ENCODE peak calls at places on chromosomes 2 and 18, in eight cellular contexts. M, W, S, T, F, P, Q and U are unnamed samples.

GRCh38 chr2:64524604-64525322 is 635 bp downstream of the AFTPH start:
- DNase-seq in M (peak), W (no peak), S (peak), T (peak), F (no peak), P (peak), Q (no peak), U (no peak)

GRCh38 chr2:43201497-43201896 is 24.9 kb downstream of the ZFP36L2 start:
- DNase-seq in M (no peak), W (no peak), S (no peak), T (no peak), F (no peak), P (no peak), Q (no peak), U (no peak)

GRCh38 chr2:24176326-24176725 is 1.5 kb downstream of the FAM228A start:
- DNase-seq in M (no peak), W (no peak), S (no peak), T (no peak), F (no peak), P (no peak), Q (no peak), U (no peak)

GRCh38 chr18:26764177-26764576 is 101.3 kb downstream of the AQP4 start:
- DNase-seq in M (no peak), W (no peak), S (no peak), T (no peak), F (no peak), P (no peak), Q (no peak), U (no peak)

GRCh38 chr18:36652503-36652902 is 176.3 kb downstream of the TPGS2 start:
- DNase-seq in M (no peak), W (no peak), S (no peak), T (no peak), F (no peak), P (no peak), Q (no peak), U (no peak)

GRCh38 chr2:16948073-16948472 is 282.4 kb upstream of the CYRIA start:
- DNase-seq in M (no peak), W (no peak), S (no peak), T (no peak), F (peak), P (no peak), Q (no peak), U (no peak)

GRCh38 chr2:224901121-224901676 is 141.1 kb downstream of the DOCK10 start:
- DNase-seq in M (no peak), W (no peak), S (no peak), T (no peak), F (peak), P (peak), Q (no peak), U (no peak)

GRCh38 chr18:65567372-65567771 is 183.4 kb upstream of the CDH7 start:
- DNase-seq in M (no peak), W (peak), S (peak), T (no peak), F (peak), P (peak), Q (no peak), U (no peak)

GRCh38 chr2:58032016-58032750 is 14.4 kb upstream of the VRK2 start:
- DNase-seq in M (peak), W (no peak), S (no peak), T (no peak), F (no peak), P (no peak), Q (peak), U (no peak)

GRCh38 chr2:233952335-233952734 is 35.2 kb downstream of the TRPM8 start:
- DNase-seq in M (no peak), W (no peak), S (no peak), T (no peak), F (no peak), P (no peak), Q (no peak), U (no peak)

GRCh38 chr2:236728916-236729670 is 159.5 kb downstream of the ACKR3 start:
- DNase-seq in M (no peak), W (no peak), S (no peak), T (no peak), F (no peak), P (no peak), Q (no peak), U (no peak)

GRCh38 chr18:13615432-13615861 is 110.9 kb downstream of the FAM210A start:
- DNase-seq in M (no peak), W (no peak), S (peak), T (no peak), F (no peak), P (no peak), Q (no peak), U (no peak)

GRCh38 chr2:158970522-158970855 is 2.0 kb downstream of the TANC1 start:
- DNase-seq in M (no peak), W (no peak), S (no peak), T (no peak), F (no peak), P (no peak), Q (no peak), U (no peak)

GRCh38 chr2:68925298-68925885 is 27.3 kb downstream of the GKN2 start:
- DNase-seq in M (peak), W (peak), S (peak), T (no peak), F (peak), P (peak), Q (peak), U (peak)

GRCh38 chr2:240134466-240134865 is 1.6 kb downstream of the COPS9 start:
- DNase-seq in M (no peak), W (no peak), S (no peak), T (no peak), F (no peak), P (no peak), Q (no peak), U (no peak)

GRCh38 chr2:2271471-2271941 is 59.6 kb downstream of the MYT1L start:
- DNase-seq in M (no peak), W (no peak), S (peak), T (peak), F (no peak), P (peak), Q (no peak), U (no peak)

GRCh38 chr2:150689600-150689999 is 202.1 kb upstream of the RND3 start:
- DNase-seq in M (no peak), W (no peak), S (no peak), T (no peak), F (no peak), P (no peak), Q (no peak), U (no peak)

GRCh38 chr2:72124391-72124790 is 23.3 kb downstream of the CYP26B1 start:
- DNase-seq in M (no peak), W (no peak), S (no peak), T (no peak), F (no peak), P (no peak), Q (no peak), U (no peak)

GRCh38 chr2:79512442-79513401 is at the start of gene CTNNA2:
- DNase-seq in M (no peak), W (peak), S (peak), T (peak), F (peak), P (peak), Q (no peak), U (peak)

GRCh38 chr2:238761802-238762373 is 86.0 kb upstream of the TWIST2 start:
- DNase-seq in M (peak), W (peak), S (peak), T (no peak), F (no peak), P (no peak), Q (no peak), U (no peak)

GRCh38 chr2:216606551-216607527 is 26.4 kb upstream of the IGFBP2 start:
- DNase-seq in M (no peak), W (no peak), S (no peak), T (no peak), F (peak), P (no peak), Q (no peak), U (peak)

GRCh38 chr2:4662161-4662779 is 958.9 kb downstream of the DCDC2C start:
- DNase-seq in M (no peak), W (no peak), S (no peak), T (no peak), F (no peak), P (no peak), Q (no peak), U (no peak)

GRCh38 chr2:118177932-118178331 is 89.7 kb downstream of the INSIG2 start:
- DNase-seq in M (no peak), W (no peak), S (no peak), T (no peak), F (no peak), P (no peak), Q (no peak), U (no peak)

GRCh38 chr2:41321341-41321740 is 726.5 kb upstream of the PKDCC start:
- DNase-seq in M (no peak), W (no peak), S (no peak), T (no peak), F (no peak), P (no peak), Q (no peak), U (no peak)

GRCh38 chr2:9126540-9126939 is 80.1 kb upstream of the ASAP2 start:
- DNase-seq in M (no peak), W (no peak), S (no peak), T (no peak), F (no peak), P (no peak), Q (no peak), U (no peak)

GRCh38 chr18:26549103-26549485 is 741 bp upstream of the KCTD1 start:
- DNase-seq in M (peak), W (no peak), S (no peak), T (peak), F (peak), P (peak), Q (no peak), U (no peak)

GRCh38 chr18:8895987-8896619 is 190.7 kb downstream of the MTCL1 start:
- DNase-seq in M (peak), W (peak), S (no peak), T (no peak), F (no peak), P (peak), Q (no peak), U (no peak)

GRCh38 chr2:39488450-39488849 is 51.4 kb upstream of the MAP4K3 start:
- DNase-seq in M (peak), W (peak), S (no peak), T (no peak), F (no peak), P (no peak), Q (no peak), U (no peak)

GRCh38 chr2:38533757-38534545 is 68.8 kb downstream of the HNRNPLL start:
- DNase-seq in M (peak), W (no peak), S (no peak), T (no peak), F (no peak), P (no peak), Q (no peak), U (no peak)

GRCh38 chr2:74915743-74916142 is 42.7 kb upstream of the POLE4 start:
- DNase-seq in M (peak), W (peak), S (no peak), T (no peak), F (no peak), P (no peak), Q (no peak), U (no peak)

GRCh38 chr2:27884546-27884945 is 5.6 kb downstream of the RBKS start:
- DNase-seq in M (no peak), W (peak), S (no peak), T (no peak), F (no peak), P (no peak), Q (no peak), U (no peak)

GRCh38 chr2:182144039-182144779 is 158.6 kb downstream of the PPP1R1C start:
- DNase-seq in M (no peak), W (no peak), S (no peak), T (no peak), F (no peak), P (no peak), Q (no peak), U (no peak)

GRCh38 chr2:237723613-237724012 is 75.0 kb upstream of the RBM44 start:
- DNase-seq in M (peak), W (no peak), S (no peak), T (no peak), F (peak), P (peak), Q (peak), U (no peak)

GRCh38 chr2:70440621-70441020 is 113.0 kb downstream of the TGFA start:
- DNase-seq in M (no peak), W (no peak), S (peak), T (no peak), F (no peak), P (no peak), Q (no peak), U (no peak)

GRCh38 chr18:57980573-57981348 is 63.3 kb upstream of the NEDD4L start:
- DNase-seq in M (no peak), W (no peak), S (no peak), T (no peak), F (peak), P (no peak), Q (no peak), U (peak)

GRCh38 chr18:24846133-24846532 is 385.7 kb downstream of the HRH4 start:
- DNase-seq in M (no peak), W (no peak), S (no peak), T (no peak), F (no peak), P (no peak), Q (peak), U (no peak)

GRCh38 chr2:38380397-38381130 is 3.5 kb upstream of the ATL2 start:
- DNase-seq in M (no peak), W (no peak), S (peak), T (no peak), F (no peak), P (no peak), Q (no peak), U (no peak)

GRCh38 chr18:50272593-50272992 is 6.3 kb upstream of the CFAP53 start:
- DNase-seq in M (no peak), W (no peak), S (no peak), T (no peak), F (no peak), P (no peak), Q (no peak), U (no peak)